ENCODE peak calls at places on chromosomes 6 and 20, in ten cellular contexts. One of them, this sample, is unnamed.

GRCh38 chr6:146803601-146804000 is 204.8 kb downstream of the ADGB start:
- DNase-seq in cardiac muscle cell: no peak
- DNase-seq in GM23338: no peak
- DNase-seq in HCT116: no peak
- DNase-seq in prostate gland: no peak
- DNase-seq in heart right ventricle: peak; percentile 18
- DNase-seq in mammary epithelial cell: no peak
- DNase-seq in psoas muscle: no peak
- DNase-seq in right atrium auricular region: no peak
- DNase-seq in right lobe of liver: peak; percentile 19
- DNase-seq in this sample: no peak

GRCh38 chr6:87705070-87705691 is 3.1 kb upstream of the AKIRIN2 start:
- DNase-seq in GM23338: no peak
- DNase-seq in heart right ventricle: no peak
- DNase-seq in psoas muscle: no peak
- DNase-seq in cardiac muscle cell: no peak
- DNase-seq in mammary epithelial cell: no peak
- DNase-seq in HCT116: no peak
- DNase-seq in prostate gland: no peak
- DNase-seq in right atrium auricular region: no peak
- DNase-seq in right lobe of liver: no peak
- DNase-seq in this sample: no peak

GRCh38 chr6:56890683-56891429 is 64.1 kb upstream of the BEND6 start:
- DNase-seq in HCT116: no peak
- DNase-seq in mammary epithelial cell: peak; percentile 63
- DNase-seq in GM23338: no peak
- DNase-seq in right atrium auricular region: no peak
- DNase-seq in heart right ventricle: no peak
- DNase-seq in psoas muscle: no peak
- DNase-seq in right lobe of liver: no peak
- DNase-seq in prostate gland: no peak
- DNase-seq in cardiac muscle cell: no peak
- DNase-seq in this sample: no peak

GRCh38 chr20:38230253-38230551 is 30.3 kb downstream of the KIAA1755 start:
- DNase-seq in right lobe of liver: no peak
- DNase-seq in cardiac muscle cell: no peak
- DNase-seq in prostate gland: no peak
- DNase-seq in HCT116: no peak
- DNase-seq in GM23338: no peak
- DNase-seq in psoas muscle: no peak
- DNase-seq in right atrium auricular region: no peak
- DNase-seq in mammary epithelial cell: no peak
- DNase-seq in heart right ventricle: no peak
- DNase-seq in this sample: no peak

GRCh38 chr6:103784117-103784516 is 1075.6 kb downstream of the HACE1 start:
- DNase-seq in heart right ventricle: no peak
- DNase-seq in right atrium auricular region: no peak
- DNase-seq in prostate gland: no peak
- DNase-seq in HCT116: no peak
- DNase-seq in mammary epithelial cell: no peak
- DNase-seq in right lobe of liver: no peak
- DNase-seq in GM23338: peak; percentile 71
- DNase-seq in cardiac muscle cell: no peak
- DNase-seq in psoas muscle: no peak
- DNase-seq in this sample: no peak

GRCh38 chr6:75481936-75482593 is 11.5 kb downstream of the FILIP1 start:
- DNase-seq in mammary epithelial cell: no peak
- DNase-seq in prostate gland: no peak
- DNase-seq in psoas muscle: no peak
- DNase-seq in right lobe of liver: no peak
- DNase-seq in right atrium auricular region: no peak
- DNase-seq in GM23338: no peak
- DNase-seq in heart right ventricle: no peak
- DNase-seq in HCT116: no peak
- DNase-seq in cardiac muscle cell: no peak
- DNase-seq in this sample: no peak

GRCh38 chr20:4916991-4917881 is 84.1 kb downstream of the SLC23A2 start:
- DNase-seq in right atrium auricular region: no peak
- DNase-seq in psoas muscle: no peak
- DNase-seq in cardiac muscle cell: no peak
- DNase-seq in right lobe of liver: no peak
- DNase-seq in GM23338: no peak
- DNase-seq in mammary epithelial cell: peak; percentile 58
- DNase-seq in heart right ventricle: no peak
- DNase-seq in HCT116: no peak
- DNase-seq in prostate gland: no peak
- DNase-seq in this sample: no peak

GRCh38 chr6:163284151-163284550 is 130.4 kb upstream of the QKI start:
- DNase-seq in heart right ventricle: no peak
- DNase-seq in GM23338: no peak
- DNase-seq in HCT116: no peak
- DNase-seq in right atrium auricular region: no peak
- DNase-seq in right lobe of liver: no peak
- DNase-seq in mammary epithelial cell: no peak
- DNase-seq in prostate gland: no peak
- DNase-seq in psoas muscle: no peak
- DNase-seq in cardiac muscle cell: no peak
- DNase-seq in this sample: no peak

DNA sequence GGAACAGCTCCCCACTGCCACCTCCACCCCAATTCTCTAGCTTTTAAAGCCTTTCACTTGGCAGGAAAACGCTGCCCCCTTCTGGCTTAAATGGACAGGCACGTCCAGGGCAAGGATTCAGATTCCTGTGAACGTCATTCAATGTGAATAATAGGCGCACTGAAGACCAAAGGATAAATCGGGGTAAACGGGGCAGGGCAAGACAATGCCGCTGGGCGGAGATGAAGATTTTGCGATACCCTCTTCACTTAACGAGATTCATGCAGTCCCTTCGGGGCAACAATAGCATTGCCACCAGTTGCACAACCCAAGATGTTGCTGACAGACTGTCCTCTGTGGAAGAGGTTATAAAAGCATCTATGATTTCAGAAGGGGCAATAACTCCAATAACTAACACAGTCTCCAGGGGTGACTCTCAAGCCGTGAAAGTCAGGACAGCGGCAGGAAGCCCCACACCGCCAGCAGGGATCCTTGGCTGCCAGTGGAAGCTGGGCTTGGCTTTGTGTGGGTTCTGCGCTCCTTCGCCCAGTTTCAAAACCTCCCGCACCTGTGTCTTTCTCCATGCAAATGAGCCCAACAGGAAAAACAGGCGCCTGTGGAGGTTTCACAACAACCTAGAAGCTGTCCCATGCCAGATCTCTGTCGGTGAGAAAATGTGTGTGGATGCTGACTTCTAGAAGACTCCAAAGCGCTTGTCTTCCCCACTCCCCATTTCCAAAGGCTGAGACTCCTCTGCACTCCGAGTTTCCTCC is 291.8 kb downstream of the BMP7 start:
- DNase-seq in right atrium auricular region: no peak
- DNase-seq in prostate gland: peak; percentile 67
- DNase-seq in GM23338: peak; percentile 90
- DNase-seq in cardiac muscle cell: peak; percentile 72
- DNase-seq in HCT116: peak; percentile 47
- DNase-seq in mammary epithelial cell: peak; percentile 55
- DNase-seq in right lobe of liver: no peak
- DNase-seq in psoas muscle: no peak
- DNase-seq in heart right ventricle: no peak
- DNase-seq in this sample: no peak
- TF ChIP-seq CTCF in right atrium auricular region: peak; percentile 34
- TF ChIP-seq CTCF in prostate gland: peak; percentile 82
- TF ChIP-seq CTCF in GM23338: peak; percentile 95
- TF ChIP-seq CTCF in cardiac muscle cell: peak; percentile 77
- TF ChIP-seq CTCF in HCT116: peak; percentile 87
- TF ChIP-seq CTCF in mammary epithelial cell: peak; percentile 86
- TF ChIP-seq CTCF in right lobe of liver: peak; percentile 58
- TF ChIP-seq CTCF in psoas muscle: no peak
- TF ChIP-seq CTCF in heart right ventricle: peak; percentile 41
- TF ChIP-seq CTCF in this sample: no peak

GRCh38 chr6:110188791-110189190 is 8.6 kb downstream of the CDC40 start:
- DNase-seq in heart right ventricle: no peak
- DNase-seq in GM23338: no peak
- DNase-seq in right lobe of liver: no peak
- DNase-seq in prostate gland: no peak
- DNase-seq in right atrium auricular region: no peak
- DNase-seq in mammary epithelial cell: peak; percentile 30
- DNase-seq in HCT116: no peak
- DNase-seq in cardiac muscle cell: no peak
- DNase-seq in psoas muscle: no peak
- DNase-seq in this sample: no peak

GRCh38 chr6:110190726-110191125 is 10.5 kb downstream of the CDC40 start:
- DNase-seq in right atrium auricular region: no peak
- DNase-seq in heart right ventricle: no peak
- DNase-seq in HCT116: no peak
- DNase-seq in right lobe of liver: no peak
- DNase-seq in mammary epithelial cell: no peak
- DNase-seq in GM23338: no peak
- DNase-seq in prostate gland: no peak
- DNase-seq in cardiac muscle cell: no peak
- DNase-seq in psoas muscle: no peak
- DNase-seq in this sample: no peak

GRCh38 chr6:110196874-110197273 is 16.6 kb downstream of the CDC40 start:
- DNase-seq in mammary epithelial cell: no peak
- DNase-seq in right lobe of liver: no peak
- DNase-seq in psoas muscle: no peak
- DNase-seq in cardiac muscle cell: no peak
- DNase-seq in HCT116: no peak
- DNase-seq in heart right ventricle: no peak
- DNase-seq in prostate gland: no peak
- DNase-seq in right atrium auricular region: no peak
- DNase-seq in GM23338: no peak
- DNase-seq in this sample: no peak

GRCh38 chr6:110195639-110196038 is 15.4 kb downstream of the CDC40 start:
- DNase-seq in right atrium auricular region: no peak
- DNase-seq in cardiac muscle cell: no peak
- DNase-seq in prostate gland: no peak
- DNase-seq in psoas muscle: no peak
- DNase-seq in GM23338: no peak
- DNase-seq in heart right ventricle: no peak
- DNase-seq in HCT116: no peak
- DNase-seq in right lobe of liver: no peak
- DNase-seq in mammary epithelial cell: no peak
- DNase-seq in this sample: no peak

GRCh38 chr6:110191477-110191876 is 11.2 kb downstream of the CDC40 start:
- DNase-seq in heart right ventricle: no peak
- DNase-seq in psoas muscle: no peak
- DNase-seq in mammary epithelial cell: no peak
- DNase-seq in HCT116: no peak
- DNase-seq in cardiac muscle cell: no peak
- DNase-seq in right lobe of liver: no peak
- DNase-seq in prostate gland: no peak
- DNase-seq in right atrium auricular region: no peak
- DNase-seq in GM23338: no peak
- DNase-seq in this sample: no peak
- H3K4me1 ChIP-seq in heart right ventricle: peaks cover 40% of the 10 kb centered on the region
- H3K4me1 ChIP-seq in psoas muscle: peaks cover 6% of the 10 kb centered on the region
- H3K4me1 ChIP-seq in mammary epithelial cell: no peaks in the 10 kb centered on the region
- H3K4me1 ChIP-seq in HCT116: no peaks in the 10 kb centered on the region
- H3K4me1 ChIP-seq in cardiac muscle cell: no peaks in the 10 kb centered on the region
- H3K4me1 ChIP-seq in right lobe of liver: no peaks in the 10 kb centered on the region
- H3K4me1 ChIP-seq in prostate gland: no peaks in the 10 kb centered on the region
- H3K4me1 ChIP-seq in right atrium auricular region: peaks cover 18% of the 10 kb centered on the region
- H3K4me1 ChIP-seq in GM23338: no peaks in the 10 kb centered on the region
- H3K4me1 ChIP-seq in this sample: peaks cover 18% of the 10 kb centered on the region

GRCh38 chr20:2865101-2865500 is 8.2 kb upstream of the PTPRA start:
- DNase-seq in psoas muscle: no peak
- DNase-seq in HCT116: no peak
- DNase-seq in heart right ventricle: no peak
- DNase-seq in mammary epithelial cell: no peak
- DNase-seq in prostate gland: no peak
- DNase-seq in right atrium auricular region: no peak
- DNase-seq in right lobe of liver: no peak
- DNase-seq in GM23338: no peak
- DNase-seq in cardiac muscle cell: no peak
- DNase-seq in this sample: no peak

GRCh38 chr20:2864626-2865025 is 8.7 kb upstream of the PTPRA start:
- DNase-seq in right lobe of liver: no peak
- DNase-seq in mammary epithelial cell: no peak
- DNase-seq in heart right ventricle: no peak
- DNase-seq in cardiac muscle cell: no peak
- DNase-seq in right atrium auricular region: no peak
- DNase-seq in psoas muscle: no peak
- DNase-seq in HCT116: no peak
- DNase-seq in GM23338: no peak
- DNase-seq in prostate gland: no peak
- DNase-seq in this sample: no peak

GRCh38 chr20:2866236-2866635 is 7.0 kb upstream of the PTPRA start:
- DNase-seq in right atrium auricular region: no peak
- DNase-seq in heart right ventricle: no peak
- DNase-seq in right lobe of liver: no peak
- DNase-seq in cardiac muscle cell: no peak
- DNase-seq in prostate gland: no peak
- DNase-seq in mammary epithelial cell: no peak
- DNase-seq in HCT116: no peak
- DNase-seq in GM23338: no peak
- DNase-seq in psoas muscle: no peak
- DNase-seq in this sample: peak; percentile 28

GRCh38 chr20:2867081-2867860 is 6.0 kb upstream of the PTPRA start:
- DNase-seq in heart right ventricle: no peak
- DNase-seq in right lobe of liver: no peak
- DNase-seq in prostate gland: no peak
- DNase-seq in HCT116: no peak
- DNase-seq in psoas muscle: no peak
- DNase-seq in mammary epithelial cell: no peak
- DNase-seq in right atrium auricular region: peak; percentile 58
- DNase-seq in cardiac muscle cell: no peak
- DNase-seq in GM23338: no peak
- DNase-seq in this sample: no peak

DNA sequence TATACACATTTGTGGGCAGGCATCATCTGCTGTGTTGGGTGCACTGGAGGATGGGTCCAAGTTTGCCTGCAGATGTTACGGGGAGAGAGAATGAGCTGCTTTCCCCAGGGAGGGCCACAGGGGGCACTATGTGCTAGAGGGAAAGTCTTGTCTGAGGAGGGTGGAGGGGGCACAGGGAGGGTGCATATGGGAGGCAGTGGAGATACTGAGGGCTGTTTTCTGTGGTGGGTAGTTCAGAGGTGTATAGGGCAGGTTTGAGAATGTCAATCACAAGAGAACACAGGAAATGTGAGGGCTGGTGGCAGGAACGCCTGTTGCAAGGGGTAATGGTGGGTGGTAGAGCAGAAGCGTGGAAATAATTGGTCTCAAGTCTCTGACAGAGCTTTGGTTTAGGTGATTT is 7.7 kb upstream of the PTPRA start:
- DNase-seq in psoas muscle: no peak
- DNase-seq in cardiac muscle cell: no peak
- DNase-seq in HCT116: no peak
- DNase-seq in right lobe of liver: no peak
- DNase-seq in prostate gland: no peak
- DNase-seq in heart right ventricle: no peak
- DNase-seq in GM23338: peak; percentile 68
- DNase-seq in right atrium auricular region: no peak
- DNase-seq in mammary epithelial cell: no peak
- DNase-seq in this sample: peak; percentile 21
- TF ChIP-seq CTCF in psoas muscle: no peak
- TF ChIP-seq CTCF in cardiac muscle cell: no peak
- TF ChIP-seq CTCF in HCT116: peak; percentile 45
- TF ChIP-seq CTCF in right lobe of liver: no peak
- TF ChIP-seq CTCF in prostate gland: no peak
- TF ChIP-seq CTCF in heart right ventricle: no peak
- TF ChIP-seq CTCF in GM23338: peak; percentile 56
- TF ChIP-seq CTCF in right atrium auricular region: no peak
- TF ChIP-seq CTCF in mammary epithelial cell: no peak
- TF ChIP-seq CTCF in this sample: peak; percentile 26

GRCh38 chr20:25224941-25225340 is 22.9 kb upstream of the PYGB start:
- DNase-seq in prostate gland: no peak
- DNase-seq in mammary epithelial cell: no peak
- DNase-seq in HCT116: no peak
- DNase-seq in right atrium auricular region: no peak
- DNase-seq in GM23338: no peak
- DNase-seq in right lobe of liver: no peak
- DNase-seq in psoas muscle: no peak
- DNase-seq in cardiac muscle cell: no peak
- DNase-seq in heart right ventricle: no peak
- DNase-seq in this sample: no peak

GRCh38 chr20:25221592-25222460 is 26.1 kb upstream of the PYGB start:
- DNase-seq in prostate gland: no peak
- DNase-seq in GM23338: no peak
- DNase-seq in right lobe of liver: no peak
- DNase-seq in psoas muscle: peak; percentile 43
- DNase-seq in HCT116: no peak
- DNase-seq in right atrium auricular region: no peak
- DNase-seq in mammary epithelial cell: no peak
- DNase-seq in cardiac muscle cell: no peak
- DNase-seq in heart right ventricle: peak; percentile 48
- DNase-seq in this sample: no peak

GRCh38 chr20:25222461-25223178 is 25.3 kb upstream of the PYGB start:
- DNase-seq in HCT116: no peak
- DNase-seq in right atrium auricular region: no peak
- DNase-seq in psoas muscle: no peak
- DNase-seq in heart right ventricle: no peak
- DNase-seq in cardiac muscle cell: no peak
- DNase-seq in mammary epithelial cell: no peak
- DNase-seq in GM23338: no peak
- DNase-seq in prostate gland: no peak
- DNase-seq in right lobe of liver: no peak
- DNase-seq in this sample: no peak

GRCh38 chr20:25223765-25224720 is 23.8 kb upstream of the PYGB start:
- DNase-seq in psoas muscle: no peak
- DNase-seq in heart right ventricle: no peak
- DNase-seq in prostate gland: no peak
- DNase-seq in mammary epithelial cell: no peak
- DNase-seq in GM23338: no peak
- DNase-seq in right lobe of liver: no peak
- DNase-seq in HCT116: no peak
- DNase-seq in cardiac muscle cell: no peak
- DNase-seq in right atrium auricular region: no peak
- DNase-seq in this sample: no peak

DNA sequence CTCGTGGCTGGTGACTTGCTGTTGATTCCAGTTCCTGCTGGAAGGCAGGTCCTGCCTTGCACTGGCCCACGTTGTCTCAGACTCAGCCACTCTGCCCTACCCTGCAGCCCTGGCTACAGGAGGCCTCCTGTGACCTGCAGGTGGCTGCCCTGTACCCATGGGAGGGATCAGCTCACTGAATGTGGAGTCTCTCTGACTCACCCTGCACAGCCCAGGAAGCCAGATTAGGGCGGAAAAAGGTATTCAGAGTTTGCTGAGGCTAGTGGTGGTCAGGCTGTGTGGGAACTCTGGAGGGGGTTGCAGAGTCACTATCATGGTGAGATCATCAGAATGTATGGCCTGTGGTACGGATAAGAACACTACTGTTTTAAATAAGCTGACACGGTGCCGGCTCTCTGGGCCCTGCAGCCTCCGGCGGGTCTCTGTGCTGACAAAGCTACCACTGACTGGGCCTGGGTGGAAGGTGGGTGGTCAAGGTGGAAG is 24.7 kb upstream of the PYGB start:
- DNase-seq in psoas muscle: no peak
- DNase-seq in HCT116: peak; percentile 76
- DNase-seq in GM23338: peak; percentile 33
- DNase-seq in heart right ventricle: no peak
- DNase-seq in cardiac muscle cell: no peak
- DNase-seq in mammary epithelial cell: peak; percentile 99
- DNase-seq in prostate gland: no peak
- DNase-seq in right atrium auricular region: no peak
- DNase-seq in right lobe of liver: no peak
- DNase-seq in this sample: no peak
- H3K4me1 ChIP-seq in psoas muscle: peaks cover 32% of the 10 kb centered on the region
- H3K4me1 ChIP-seq in HCT116: peaks cover 35% of the 10 kb centered on the region
- H3K4me1 ChIP-seq in GM23338: no peaks in the 10 kb centered on the region
- H3K4me1 ChIP-seq in heart right ventricle: peaks cover 50% of the 10 kb centered on the region
- H3K4me1 ChIP-seq in cardiac muscle cell: peaks cover 29% of the 10 kb centered on the region
- H3K4me1 ChIP-seq in mammary epithelial cell: peaks cover 53% of the 10 kb centered on the region
- H3K4me1 ChIP-seq in prostate gland: peaks cover 39% of the 10 kb centered on the region
- H3K4me1 ChIP-seq in right atrium auricular region: peaks cover 65% of the 10 kb centered on the region
- H3K4me1 ChIP-seq in right lobe of liver: no peaks in the 10 kb centered on the region
- H3K4me1 ChIP-seq in this sample: no peaks in the 10 kb centered on the region